ENCODE peak calls at places on chromosomes 2 and 18, in ten cellular contexts. One of them, this sample, is unnamed.

GRCh38 chr18:33817096-33817495 is 239.1 kb downstream of the ASXL3 start:
- DNase-seq in hepatic stellate cell: no peak
- DNase-seq in cardiac fibroblast: no peak
- DNase-seq in activated T-cell treated with anti-CD3 and anti-CD28 coated beads for 24 hours: no peak
- DNase-seq in SHP77: no peak
- DNase-seq in GM04504: no peak
- DNase-seq in mammary epithelial cell: peak
- DNase-seq in choroid plexus epithelial cell: no peak
- DNase-seq in stimulated activated CD4-positive, alpha-beta T cell treated with anti-CD3 and anti-CD28 coated beads, TNF-alpha, amount 100 ng/mL, for 4 hours: no peak
- DNase-seq in fibroblast of the aortic adventitia: peak
- DNase-seq in this sample: no peak

GRCh38 chr2:240567872-240568677 is at the start of gene RNPEPL1:
- DNase-seq in hepatic stellate cell: peak
- DNase-seq in cardiac fibroblast: peak
- DNase-seq in activated T-cell treated with anti-CD3 and anti-CD28 coated beads for 24 hours: no peak
- DNase-seq in SHP77: peak
- DNase-seq in GM04504: no peak
- DNase-seq in mammary epithelial cell: peak
- DNase-seq in choroid plexus epithelial cell: no peak
- DNase-seq in stimulated activated CD4-positive, alpha-beta T cell treated with anti-CD3 and anti-CD28 coated beads, TNF-alpha, amount 100 ng/mL, for 4 hours: no peak
- DNase-seq in fibroblast of the aortic adventitia: no peak
- DNase-seq in this sample: peak

GRCh38 chr2:213934560-213934959 is 476.3 kb upstream of the VWC2L start:
- DNase-seq in hepatic stellate cell: no peak
- DNase-seq in cardiac fibroblast: peak
- DNase-seq in activated T-cell treated with anti-CD3 and anti-CD28 coated beads for 24 hours: no peak
- DNase-seq in SHP77: no peak
- DNase-seq in GM04504: no peak
- DNase-seq in mammary epithelial cell: peak
- DNase-seq in choroid plexus epithelial cell: peak
- DNase-seq in stimulated activated CD4-positive, alpha-beta T cell treated with anti-CD3 and anti-CD28 coated beads, TNF-alpha, amount 100 ng/mL, for 4 hours: no peak
- DNase-seq in fibroblast of the aortic adventitia: peak
- DNase-seq in this sample: no peak

GRCh38 chr18:9348079-9348671 is 13.6 kb downstream of the TWSG1 start:
- DNase-seq in hepatic stellate cell: no peak
- DNase-seq in cardiac fibroblast: peak
- DNase-seq in activated T-cell treated with anti-CD3 and anti-CD28 coated beads for 24 hours: no peak
- DNase-seq in SHP77: no peak
- DNase-seq in GM04504: no peak
- DNase-seq in mammary epithelial cell: peak
- DNase-seq in choroid plexus epithelial cell: peak
- DNase-seq in stimulated activated CD4-positive, alpha-beta T cell treated with anti-CD3 and anti-CD28 coated beads, TNF-alpha, amount 100 ng/mL, for 4 hours: no peak
- DNase-seq in fibroblast of the aortic adventitia: peak
- DNase-seq in this sample: no peak

GRCh38 chr2:70988151-70988550 is 6.5 kb downstream of the TEX261 start:
- DNase-seq in hepatic stellate cell: no peak
- DNase-seq in cardiac fibroblast: no peak
- DNase-seq in activated T-cell treated with anti-CD3 and anti-CD28 coated beads for 24 hours: no peak
- DNase-seq in SHP77: no peak
- DNase-seq in GM04504: no peak
- DNase-seq in mammary epithelial cell: no peak
- DNase-seq in choroid plexus epithelial cell: no peak
- DNase-seq in stimulated activated CD4-positive, alpha-beta T cell treated with anti-CD3 and anti-CD28 coated beads, TNF-alpha, amount 100 ng/mL, for 4 hours: no peak
- DNase-seq in fibroblast of the aortic adventitia: peak
- DNase-seq in this sample: no peak

GRCh38 chr2:148020036-148020357 is 540 bp downstream of the ORC4 start:
- DNase-seq in hepatic stellate cell: peak
- DNase-seq in cardiac fibroblast: no peak
- DNase-seq in activated T-cell treated with anti-CD3 and anti-CD28 coated beads for 24 hours: peak
- DNase-seq in SHP77: no peak
- DNase-seq in GM04504: no peak
- DNase-seq in mammary epithelial cell: no peak
- DNase-seq in choroid plexus epithelial cell: no peak
- DNase-seq in stimulated activated CD4-positive, alpha-beta T cell treated with anti-CD3 and anti-CD28 coated beads, TNF-alpha, amount 100 ng/mL, for 4 hours: no peak
- DNase-seq in fibroblast of the aortic adventitia: peak
- DNase-seq in this sample: peak

GRCh38 chr2:120594856-120595685 is 140.6 kb upstream of the GLI2 start:
- DNase-seq in hepatic stellate cell: no peak
- DNase-seq in cardiac fibroblast: no peak
- DNase-seq in activated T-cell treated with anti-CD3 and anti-CD28 coated beads for 24 hours: no peak
- DNase-seq in SHP77: no peak
- DNase-seq in GM04504: no peak
- DNase-seq in mammary epithelial cell: peak
- DNase-seq in choroid plexus epithelial cell: no peak
- DNase-seq in stimulated activated CD4-positive, alpha-beta T cell treated with anti-CD3 and anti-CD28 coated beads, TNF-alpha, amount 100 ng/mL, for 4 hours: no peak
- DNase-seq in fibroblast of the aortic adventitia: no peak
- DNase-seq in this sample: no peak

GRCh38 chr2:10424051-10424450 is 24.1 kb downstream of the ODC1 start:
- DNase-seq in hepatic stellate cell: peak
- DNase-seq in cardiac fibroblast: peak
- DNase-seq in activated T-cell treated with anti-CD3 and anti-CD28 coated beads for 24 hours: no peak
- DNase-seq in SHP77: no peak
- DNase-seq in GM04504: no peak
- DNase-seq in mammary epithelial cell: no peak
- DNase-seq in choroid plexus epithelial cell: peak
- DNase-seq in stimulated activated CD4-positive, alpha-beta T cell treated with anti-CD3 and anti-CD28 coated beads, TNF-alpha, amount 100 ng/mL, for 4 hours: no peak
- DNase-seq in fibroblast of the aortic adventitia: no peak
- DNase-seq in this sample: no peak

GRCh38 chr18:50700245-50701165 is 119.3 kb downstream of the MRO start:
- DNase-seq in hepatic stellate cell: no peak
- DNase-seq in cardiac fibroblast: no peak
- DNase-seq in activated T-cell treated with anti-CD3 and anti-CD28 coated beads for 24 hours: no peak
- DNase-seq in SHP77: no peak
- DNase-seq in GM04504: no peak
- DNase-seq in mammary epithelial cell: no peak
- DNase-seq in choroid plexus epithelial cell: no peak
- DNase-seq in stimulated activated CD4-positive, alpha-beta T cell treated with anti-CD3 and anti-CD28 coated beads, TNF-alpha, amount 100 ng/mL, for 4 hours: no peak
- DNase-seq in fibroblast of the aortic adventitia: no peak
- DNase-seq in this sample: no peak

GRCh38 chr2:86175866-86176265 is 19.4 kb downstream of the IMMT start:
- DNase-seq in hepatic stellate cell: no peak
- DNase-seq in cardiac fibroblast: no peak
- DNase-seq in activated T-cell treated with anti-CD3 and anti-CD28 coated beads for 24 hours: no peak
- DNase-seq in SHP77: no peak
- DNase-seq in GM04504: no peak
- DNase-seq in mammary epithelial cell: no peak
- DNase-seq in choroid plexus epithelial cell: no peak
- DNase-seq in stimulated activated CD4-positive, alpha-beta T cell treated with anti-CD3 and anti-CD28 coated beads, TNF-alpha, amount 100 ng/mL, for 4 hours: no peak
- DNase-seq in fibroblast of the aortic adventitia: no peak
- DNase-seq in this sample: no peak

GRCh38 chr2:233769260-233769659 is 8.9 kb upstream of the MROH2A start:
- DNase-seq in hepatic stellate cell: no peak
- DNase-seq in cardiac fibroblast: no peak
- DNase-seq in activated T-cell treated with anti-CD3 and anti-CD28 coated beads for 24 hours: no peak
- DNase-seq in SHP77: no peak
- DNase-seq in GM04504: no peak
- DNase-seq in mammary epithelial cell: no peak
- DNase-seq in choroid plexus epithelial cell: no peak
- DNase-seq in stimulated activated CD4-positive, alpha-beta T cell treated with anti-CD3 and anti-CD28 coated beads, TNF-alpha, amount 100 ng/mL, for 4 hours: no peak
- DNase-seq in fibroblast of the aortic adventitia: no peak
- DNase-seq in this sample: no peak

GRCh38 chr18:21031845-21032244 is 79.8 kb downstream of the ROCK1 start:
- DNase-seq in hepatic stellate cell: no peak
- DNase-seq in cardiac fibroblast: no peak
- DNase-seq in activated T-cell treated with anti-CD3 and anti-CD28 coated beads for 24 hours: no peak
- DNase-seq in SHP77: no peak
- DNase-seq in GM04504: no peak
- DNase-seq in mammary epithelial cell: no peak
- DNase-seq in choroid plexus epithelial cell: no peak
- DNase-seq in stimulated activated CD4-positive, alpha-beta T cell treated with anti-CD3 and anti-CD28 coated beads, TNF-alpha, amount 100 ng/mL, for 4 hours: no peak
- DNase-seq in fibroblast of the aortic adventitia: no peak
- DNase-seq in this sample: no peak

GRCh38 chr18:23438608-23439366 is 14.3 kb upstream of the RIOK3 start:
- DNase-seq in hepatic stellate cell: no peak
- DNase-seq in cardiac fibroblast: no peak
- DNase-seq in activated T-cell treated with anti-CD3 and anti-CD28 coated beads for 24 hours: no peak
- DNase-seq in SHP77: peak
- DNase-seq in GM04504: no peak
- DNase-seq in mammary epithelial cell: no peak
- DNase-seq in choroid plexus epithelial cell: no peak
- DNase-seq in stimulated activated CD4-positive, alpha-beta T cell treated with anti-CD3 and anti-CD28 coated beads, TNF-alpha, amount 100 ng/mL, for 4 hours: no peak
- DNase-seq in fibroblast of the aortic adventitia: no peak
- DNase-seq in this sample: no peak

GRCh38 chr2:232687382-232688160 is 9.6 kb upstream of the GIGYF2 start:
- DNase-seq in hepatic stellate cell: no peak
- DNase-seq in cardiac fibroblast: no peak
- DNase-seq in activated T-cell treated with anti-CD3 and anti-CD28 coated beads for 24 hours: no peak
- DNase-seq in SHP77: no peak
- DNase-seq in GM04504: no peak
- DNase-seq in mammary epithelial cell: no peak
- DNase-seq in choroid plexus epithelial cell: no peak
- DNase-seq in stimulated activated CD4-positive, alpha-beta T cell treated with anti-CD3 and anti-CD28 coated beads, TNF-alpha, amount 100 ng/mL, for 4 hours: no peak
- DNase-seq in fibroblast of the aortic adventitia: no peak
- DNase-seq in this sample: no peak

GRCh38 chr2:240143801-240144648 is 3.6 kb upstream of the OTOS start:
- DNase-seq in hepatic stellate cell: peak
- DNase-seq in cardiac fibroblast: peak
- DNase-seq in activated T-cell treated with anti-CD3 and anti-CD28 coated beads for 24 hours: peak
- DNase-seq in SHP77: peak
- DNase-seq in GM04504: no peak
- DNase-seq in mammary epithelial cell: no peak
- DNase-seq in choroid plexus epithelial cell: peak
- DNase-seq in stimulated activated CD4-positive, alpha-beta T cell treated with anti-CD3 and anti-CD28 coated beads, TNF-alpha, amount 100 ng/mL, for 4 hours: peak
- DNase-seq in fibroblast of the aortic adventitia: peak
- DNase-seq in this sample: peak

GRCh38 chr2:18356676-18357075 is 203.8 kb downstream of the RDH14 start:
- DNase-seq in hepatic stellate cell: no peak
- DNase-seq in cardiac fibroblast: peak
- DNase-seq in activated T-cell treated with anti-CD3 and anti-CD28 coated beads for 24 hours: no peak
- DNase-seq in SHP77: no peak
- DNase-seq in GM04504: no peak
- DNase-seq in mammary epithelial cell: peak
- DNase-seq in choroid plexus epithelial cell: peak
- DNase-seq in stimulated activated CD4-positive, alpha-beta T cell treated with anti-CD3 and anti-CD28 coated beads, TNF-alpha, amount 100 ng/mL, for 4 hours: no peak
- DNase-seq in fibroblast of the aortic adventitia: no peak
- DNase-seq in this sample: no peak

GRCh38 chr18:7133181-7133580 is 15.6 kb upstream of the LAMA1 start:
- DNase-seq in hepatic stellate cell: peak
- DNase-seq in cardiac fibroblast: peak
- DNase-seq in activated T-cell treated with anti-CD3 and anti-CD28 coated beads for 24 hours: no peak
- DNase-seq in SHP77: no peak
- DNase-seq in GM04504: no peak
- DNase-seq in mammary epithelial cell: no peak
- DNase-seq in choroid plexus epithelial cell: peak
- DNase-seq in stimulated activated CD4-positive, alpha-beta T cell treated with anti-CD3 and anti-CD28 coated beads, TNF-alpha, amount 100 ng/mL, for 4 hours: no peak
- DNase-seq in fibroblast of the aortic adventitia: peak
- DNase-seq in this sample: no peak

GRCh38 chr2:226256237-226256636 is 543.4 kb downstream of the IRS1 start:
- DNase-seq in hepatic stellate cell: peak
- DNase-seq in cardiac fibroblast: peak
- DNase-seq in activated T-cell treated with anti-CD3 and anti-CD28 coated beads for 24 hours: no peak
- DNase-seq in SHP77: no peak
- DNase-seq in GM04504: peak
- DNase-seq in mammary epithelial cell: peak
- DNase-seq in choroid plexus epithelial cell: peak
- DNase-seq in stimulated activated CD4-positive, alpha-beta T cell treated with anti-CD3 and anti-CD28 coated beads, TNF-alpha, amount 100 ng/mL, for 4 hours: no peak
- DNase-seq in fibroblast of the aortic adventitia: peak
- DNase-seq in this sample: no peak

GRCh38 chr2:224127871-224128501 is 88.9 kb upstream of the SERPINE2 start:
- DNase-seq in hepatic stellate cell: no peak
- DNase-seq in cardiac fibroblast: peak
- DNase-seq in activated T-cell treated with anti-CD3 and anti-CD28 coated beads for 24 hours: no peak
- DNase-seq in SHP77: no peak
- DNase-seq in GM04504: no peak
- DNase-seq in mammary epithelial cell: no peak
- DNase-seq in choroid plexus epithelial cell: peak
- DNase-seq in stimulated activated CD4-positive, alpha-beta T cell treated with anti-CD3 and anti-CD28 coated beads, TNF-alpha, amount 100 ng/mL, for 4 hours: no peak
- DNase-seq in fibroblast of the aortic adventitia: peak
- DNase-seq in this sample: no peak

This sample was measured in stimulated activated naive CD8-positive, alpha-beta T cell treated with anti-CD3 and anti-CD28 coated beads, Interleukin-15, amount 100 ng/mL, for 72 hours.